ENCODE peak calls at places on chromosomes 12 and 14, in four cellular contexts. One of them, this sample, is unnamed.

GRCh38 chr14:63453443-63453936 is 89.7 kb downstream of the PPP2R5E start:
- DNase-seq in tibial artery: no peak
- DNase-seq in left ventricle myocardium inferior: no peak
- DNase-seq in pancreas: no peak
- DNase-seq in this sample: no peak

GRCh38 chr12:123034865-123035264 is 54.4 kb downstream of the ARL6IP4 start:
- DNase-seq in pancreas: no peak
- DNase-seq in left ventricle myocardium inferior: no peak
- DNase-seq in tibial artery: no peak
- DNase-seq in this sample: peak; percentile 49

GRCh38 chr12:125403145-125403789 is 338.0 kb downstream of the AACS start:
- DNase-seq in tibial artery: no peak
- DNase-seq in left ventricle myocardium inferior: no peak
- DNase-seq in pancreas: no peak
- DNase-seq in this sample: peak; percentile 36

GRCh38 chr12:106329231-106329985 is 26.9 kb downstream of the TCP11L2 start:
- DNase-seq in pancreas: no peak
- DNase-seq in tibial artery: no peak
- DNase-seq in left ventricle myocardium inferior: no peak
- DNase-seq in this sample: no peak

GRCh38 chr12:14995583-14996425 is 23.0 kb downstream of the PDE6H start:
- DNase-seq in pancreas: no peak
- DNase-seq in left ventricle myocardium inferior: no peak
- DNase-seq in tibial artery: no peak
- DNase-seq in this sample: peak; percentile 89

GRCh38 chr12:46108721-46109120 is 118.3 kb upstream of the SCAF11 start:
- DNase-seq in tibial artery: no peak
- DNase-seq in pancreas: no peak
- DNase-seq in left ventricle myocardium inferior: no peak
- DNase-seq in this sample: no peak

GRCh38 chr12:108634225-108634795 is 616 bp upstream of the SELPLG start:
- DNase-seq in tibial artery: no peak
- DNase-seq in pancreas: no peak
- DNase-seq in left ventricle myocardium inferior: no peak
- DNase-seq in this sample: no peak

GRCh38 chr12:87801860-87802720 is 227.1 kb downstream of the C12orf50 start:
- DNase-seq in left ventricle myocardium inferior: no peak
- DNase-seq in tibial artery: no peak
- DNase-seq in pancreas: no peak
- DNase-seq in this sample: no peak

GRCh38 chr12:120849765-120850164 is 54.4 kb downstream of the SPPL3 start:
- DNase-seq in pancreas: no peak
- DNase-seq in left ventricle myocardium inferior: no peak
- DNase-seq in tibial artery: no peak
- DNase-seq in this sample: peak; percentile 75

GRCh38 chr12:121830134-121830533 is 26.3 kb downstream of the SETD1B start:
- DNase-seq in left ventricle myocardium inferior: no peak
- DNase-seq in tibial artery: no peak
- DNase-seq in pancreas: no peak
- DNase-seq in this sample: no peak

GRCh38 chr12:17759982-17760381 is 330.0 kb downstream of the RERGL start:
- DNase-seq in tibial artery: no peak
- DNase-seq in pancreas: no peak
- DNase-seq in left ventricle myocardium inferior: no peak
- DNase-seq in this sample: no peak

GRCh38 chr12:52203126-52203921 is 11.5 kb upstream of the KRT80 start:
- DNase-seq in pancreas: peak; percentile 59
- DNase-seq in left ventricle myocardium inferior: peak; percentile 42
- DNase-seq in tibial artery: peak; percentile 69
- DNase-seq in this sample: no peak

GRCh38 chr14:89911018-89911919 is 43.3 kb downstream of the EFCAB11 start:
- DNase-seq in pancreas: peak; percentile 17
- DNase-seq in tibial artery: peak; percentile 30
- DNase-seq in left ventricle myocardium inferior: no peak
- DNase-seq in this sample: peak; percentile 65

GRCh38 chr14:91227183-91227628 is 17.3 kb downstream of the GPR68 start:
- DNase-seq in pancreas: no peak
- DNase-seq in tibial artery: no peak
- DNase-seq in left ventricle myocardium inferior: no peak
- DNase-seq in this sample: no peak

GRCh38 chr14:22556021-22556989 is 32.7 kb downstream of the DAD1 start:
- DNase-seq in pancreas: no peak
- DNase-seq in left ventricle myocardium inferior: no peak
- DNase-seq in tibial artery: no peak
- DNase-seq in this sample: peak; percentile 93

GRCh38 chr12:59067068-59067467 is 146.8 kb upstream of the LRIG3 start:
- DNase-seq in left ventricle myocardium inferior: no peak
- DNase-seq in pancreas: no peak
- DNase-seq in tibial artery: no peak
- DNase-seq in this sample: peak; percentile 83

GRCh38 chr12:49922349-49923034 is 18.8 kb upstream of the FAIM2 start:
- DNase-seq in pancreas: no peak
- DNase-seq in left ventricle myocardium inferior: peak; percentile 57
- DNase-seq in tibial artery: no peak
- DNase-seq in this sample: no peak

GRCh38 chr14:21874946-21875345 is 201.3 kb upstream of the OR4E1 start:
- DNase-seq in tibial artery: no peak
- DNase-seq in left ventricle myocardium inferior: no peak
- DNase-seq in pancreas: no peak
- DNase-seq in this sample: no peak

GRCh38 chr14:100071545-100071944 is 6.3 kb downstream of the EVL start:
- DNase-seq in pancreas: no peak
- DNase-seq in left ventricle myocardium inferior: no peak
- DNase-seq in tibial artery: no peak
- DNase-seq in this sample: no peak

GRCh38 chr14:105026033-105026785 is 5.3 kb upstream of the CDCA4 start:
- DNase-seq in tibial artery: no peak
- DNase-seq in pancreas: no peak
- DNase-seq in left ventricle myocardium inferior: no peak
- DNase-seq in this sample: peak; percentile 68

GRCh38 chr14:104512061-104512460 is 67.5 kb upstream of the C14orf180 start:
- DNase-seq in tibial artery: no peak
- DNase-seq in left ventricle myocardium inferior: no peak
- DNase-seq in pancreas: no peak
- DNase-seq in this sample: no peak

GRCh38 chr12:6824962-6825381 is 3.2 kb upstream of the P3H3 start:
- DNase-seq in left ventricle myocardium inferior: no peak
- DNase-seq in pancreas: no peak
- DNase-seq in tibial artery: no peak
- DNase-seq in this sample: peak; percentile 43

GRCh38 chr12:6826734-6827436 is 1.3 kb upstream of the P3H3 start:
- DNase-seq in pancreas: no peak
- DNase-seq in left ventricle myocardium inferior: no peak
- DNase-seq in tibial artery: no peak
- DNase-seq in this sample: no peak

GRCh38 chr12:6827437-6827894 is 741 bp upstream of the P3H3 start:
- DNase-seq in left ventricle myocardium inferior: peak; percentile 89
- DNase-seq in tibial artery: peak; percentile 93
- DNase-seq in pancreas: peak; percentile 74
- DNase-seq in this sample: peak; percentile 87

GRCh38 chr12:6825398-6826124 is 2.6 kb upstream of the P3H3 start:
- DNase-seq in pancreas: peak; percentile 85
- DNase-seq in tibial artery: peak; percentile 77
- DNase-seq in left ventricle myocardium inferior: peak; percentile 87
- DNase-seq in this sample: peak; percentile 89

GRCh38 chr12:6826125-6826733 is 2.0 kb upstream of the P3H3 start:
- DNase-seq in tibial artery: no peak
- DNase-seq in left ventricle myocardium inferior: no peak
- DNase-seq in pancreas: no peak
- DNase-seq in this sample: no peak
- H3K4me3 ChIP-seq in tibial artery: no peak overlapping the region
- H3K4me3 ChIP-seq in left ventricle myocardium inferior: no peak overlapping the region
- H3K4me3 ChIP-seq in pancreas: no peak overlapping the region
- H3K4me3 ChIP-seq in this sample: no peak overlapping the region

DNA sequence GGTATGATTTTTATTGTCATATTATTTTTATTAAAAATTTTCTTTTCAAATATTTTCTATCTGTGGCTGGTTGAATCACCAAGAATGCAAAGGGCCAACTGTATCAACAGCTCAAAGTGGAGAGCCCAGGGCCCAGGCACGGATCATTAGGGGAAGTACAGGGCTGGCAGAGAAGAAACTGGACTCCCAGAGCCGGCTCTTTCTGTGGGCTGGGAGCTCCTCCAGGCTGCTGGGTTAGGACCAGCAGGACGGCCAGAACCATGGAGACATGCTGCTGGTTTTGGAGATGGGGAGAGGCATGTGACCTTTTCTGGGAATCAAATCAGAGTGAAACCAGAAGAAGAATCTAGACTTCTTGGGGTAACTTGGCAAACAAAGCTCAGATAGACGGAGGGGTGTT is 220.5 kb downstream of the CACNA1C start:
- DNase-seq in pancreas: no peak
- DNase-seq in left ventricle myocardium inferior: no peak
- DNase-seq in tibial artery: peak; percentile 72
- DNase-seq in this sample: peak; percentile 87
- TF ChIP-seq CTCF in pancreas: no peak
- TF ChIP-seq CTCF in left ventricle myocardium inferior: peak; percentile 59
- TF ChIP-seq CTCF in tibial artery: peak; percentile 61
- TF ChIP-seq CTCF in this sample: peak; percentile 78

GRCh38 chr12:114691810-114692557 is 8.0 kb upstream of the TBX3 start:
- DNase-seq in tibial artery: no peak
- DNase-seq in left ventricle myocardium inferior: no peak
- DNase-seq in pancreas: no peak
- DNase-seq in this sample: no peak
- H3K4me3 ChIP-seq in tibial artery: peak overlapping the region; percentile 32
- H3K4me3 ChIP-seq in left ventricle myocardium inferior: peak overlapping the region; percentile 61
- H3K4me3 ChIP-seq in pancreas: no peak overlapping the region
- H3K4me3 ChIP-seq in this sample: peak overlapping the region; percentile 54

GRCh38 chr14:29529418-29529817 is 398.2 kb downstream of the PRKD1 start:
- DNase-seq in pancreas: no peak
- DNase-seq in tibial artery: no peak
- DNase-seq in left ventricle myocardium inferior: no peak
- DNase-seq in this sample: peak; percentile 33
- TF ChIP-seq CTCF in pancreas: no peak
- TF ChIP-seq CTCF in tibial artery: no peak
- TF ChIP-seq CTCF in left ventricle myocardium inferior: peak; percentile 24
- TF ChIP-seq CTCF in this sample: peak; percentile 68